ENCODE peak calls at places on chromosomes 11 and 22, in six cellular contexts. A is AG08396, Z is AG10803, W is left ventricle myocardium inferior, M is T-helper 9 cell, Y is aorta. F is an unnamed sample.

GRCh38 chr11:87819141-87819540 is 356.1 kb downstream of the RAB38 start:
- DNase-seq in A (no peak), Z (peak), W (no peak), M (no peak), Y (no peak), F (no peak)

GRCh38 chr22:36027960-36028645 is 521 bp downstream of the RBFOX2 start:
- DNase-seq in A (peak), Z (no peak), W (no peak), M (peak), Y (no peak), F (no peak)

GRCh38 chr22:48779211-48779643 is 1048.4 kb downstream of the BRD1 start:
- DNase-seq in A (no peak), Z (no peak), W (no peak), M (no peak), Y (no peak), F (no peak)

GRCh38 chr11:123654566-123655081 is at the start of gene SCN3B:
- DNase-seq in A (peak), Z (peak), W (peak), M (no peak), Y (peak), F (no peak)

GRCh38 chr22:31935961-31936635 is 8.2 kb upstream of the YWHAH start:
- DNase-seq in A (no peak), Z (no peak), W (no peak), M (no peak), Y (no peak), F (no peak)

GRCh38 chr11:122344281-122344680 is 228.3 kb upstream of the BLID start:
- DNase-seq in A (peak), Z (peak), W (no peak), M (no peak), Y (no peak), F (no peak)

GRCh38 chr11:73312806-73313403 is 4.8 kb downstream of the ARHGEF17 start:
- DNase-seq in A (peak), Z (peak), W (no peak), M (no peak), Y (no peak), F (no peak)

GRCh38 chr11:110565344-110565684 is 135.6 kb downstream of the FDX1 start:
- DNase-seq in A (no peak), Z (peak), W (no peak), M (no peak), Y (no peak), F (no peak)

GRCh38 chr22:35838849-35839646 is 121.4 kb downstream of the APOL5 start:
- DNase-seq in A (peak), Z (peak), W (no peak), M (no peak), Y (no peak), F (no peak)

GRCh38 chr11:112616292-112617088 is 344.7 kb upstream of the NCAM1 start:
- DNase-seq in A (no peak), Z (no peak), W (no peak), M (no peak), Y (no peak), F (no peak)

GRCh38 chr11:134366279-134366678 is 34.5 kb downstream of the GLB1L2 start:
- DNase-seq in A (no peak), Z (no peak), W (no peak), M (no peak), Y (no peak), F (peak)

GRCh38 chr11:102572537-102573220 is 42.1 kb upstream of the MMP7 start:
- DNase-seq in A (no peak), Z (no peak), W (no peak), M (no peak), Y (no peak), F (no peak)

GRCh38 chr22:46754110-46754799 is 8.2 kb upstream of the TBC1D22A start:
- DNase-seq in A (peak), Z (peak), W (peak), M (no peak), Y (peak), F (no peak)

GRCh38 chr11:65590240-65590738 is 5.3 kb downstream of the KCNK7 start:
- DNase-seq in A (no peak), Z (no peak), W (peak), M (no peak), Y (no peak), F (no peak)

GRCh38 chr11:45788887-45789286 is 16.1 kb upstream of the SLC35C1 start:
- DNase-seq in A (no peak), Z (no peak), W (no peak), M (no peak), Y (no peak), F (no peak)

GRCh38 chr11:72413914-72414628 is 20.3 kb downstream of the CLPB start:
- DNase-seq in A (peak), Z (peak), W (peak), M (peak), Y (peak), F (peak)

GRCh38 chr11:117816846-117817212 is 7.7 kb downstream of the FXYD2 start:
- DNase-seq in A (no peak), Z (no peak), W (no peak), M (no peak), Y (peak), F (peak)

GRCh38 chr11:73875840-73876239 is 806 bp downstream of the COA4 start:
- DNase-seq in A (no peak), Z (no peak), W (no peak), M (no peak), Y (no peak), F (no peak)

GRCh38 chr22:49956914-49957825 is 3.4 kb upstream of the PIM3 start:
- DNase-seq in A (no peak), Z (no peak), W (peak), M (no peak), Y (peak), F (no peak)

GRCh38 chr11:123250811-123251655 is 56.0 kb upstream of the CLMP start:
- DNase-seq in A (no peak), Z (no peak), W (no peak), M (no peak), Y (no peak), F (no peak)

GRCh38 chr11:47431356-47432083 is 5.3 kb upstream of the PSMC3 start:
- DNase-seq in A (no peak), Z (no peak), W (no peak), M (no peak), Y (no peak), F (no peak)

GRCh38 chr11:1348146-1348545 is 38.7 kb upstream of the TOLLIP start:
- DNase-seq in A (no peak), Z (no peak), W (no peak), M (no peak), Y (no peak), F (no peak)

GRCh38 chr11:96073536-96073935 is 149.6 kb upstream of the MTMR2 start:
- DNase-seq in A (no peak), Z (no peak), W (no peak), M (no peak), Y (no peak), F (no peak)

GRCh38 chr11:123577081-123577598 is 77.3 kb downstream of the SCN3B start:
- DNase-seq in A (peak), Z (peak), W (peak), M (peak), Y (peak), F (peak)

GRCh38 chr11:96149743-96150555 is 193.0 kb downstream of the MAML2 start:
- DNase-seq in A (peak), Z (peak), W (no peak), M (no peak), Y (no peak), F (no peak)

GRCh38 chr22:27213291-27213690 is 555.9 kb downstream of the MIAT start:
- DNase-seq in A (no peak), Z (peak), W (no peak), M (no peak), Y (no peak), F (no peak)

GRCh38 chr22:30212363-30212995 is 34.1 kb downstream of the LIF start:
- DNase-seq in A (peak), Z (peak), W (no peak), M (no peak), Y (peak), F (no peak)

GRCh38 chr22:17486313-17486712 is 77.0 kb upstream of the SLC25A18 start:
- DNase-seq in A (no peak), Z (no peak), W (no peak), M (no peak), Y (no peak), F (no peak)

GRCh38 chr22:36022162-36022561 is 6.5 kb downstream of the RBFOX2 start:
- DNase-seq in A (peak), Z (peak), W (no peak), M (no peak), Y (no peak), F (no peak)

GRCh38 chr22:43174941-43175531 is 11.9 kb downstream of the TTLL12 start:
- DNase-seq in A (no peak), Z (no peak), W (no peak), M (no peak), Y (peak), F (no peak)

GRCh38 chr11:88683024-88683423 is 345.5 kb upstream of the CTSC start:
- DNase-seq in A (no peak), Z (no peak), W (no peak), M (no peak), Y (no peak), F (no peak)

GRCh38 chr11:100774859-100775258 is 87.8 kb downstream of the ARHGAP42 start:
- DNase-seq in A (no peak), Z (no peak), W (no peak), M (no peak), Y (no peak), F (no peak)

F was measured in B cell.